ENCODE peak calls at places on chromosomes 11 and 22, in six cellular contexts. R, S, Q, M, X and J are unnamed samples.

GRCh38 chr22:48410536-48410935 is 1417.1 kb downstream of the BRD1 start:
- DNase-seq in R (no peak), S (no peak), Q (no peak), M (no peak), X (no peak), J (no peak)

GRCh38 chr22:38202437-38203089 is 769 bp downstream of the MAFF start:
- DNase-seq in R (peak), S (peak), Q (no peak), M (no peak), X (no peak), J (peak)

GRCh38 chr11:68038718-68039525 is at the start of gene TCIRG1:
- DNase-seq in R (peak), S (peak), Q (peak), M (peak), X (peak), J (peak)

GRCh38 chr11:47905358-47906059 is 57.4 kb upstream of the NUP160 start:
- DNase-seq in R (peak), S (peak), Q (no peak), M (no peak), X (peak), J (no peak)

GRCh38 chr11:12224537-12224893 is 114.1 kb downstream of the MICAL2 start:
- DNase-seq in R (no peak), S (peak), Q (no peak), M (no peak), X (peak), J (no peak)

GRCh38 chr11:34565417-34566208 is 52.0 kb upstream of the ELF5 start:
- DNase-seq in R (no peak), S (no peak), Q (no peak), M (peak), X (no peak), J (peak)

GRCh38 chr22:18082467-18082866 is 4.7 kb downstream of the PEX26 start:
- DNase-seq in R (no peak), S (no peak), Q (no peak), M (no peak), X (no peak), J (no peak)

GRCh38 chr11:47259178-47259977 is 1.6 kb downstream of the NR1H3 start:
- DNase-seq in R (peak), S (peak), Q (no peak), M (no peak), X (peak), J (peak)

GRCh38 chr22:46770726-46771125 is 8.3 kb downstream of the TBC1D22A start:
- DNase-seq in R (no peak), S (no peak), Q (no peak), M (no peak), X (no peak), J (no peak)

GRCh38 chr22:48710410-48710809 is 1117.3 kb downstream of the BRD1 start:
- DNase-seq in R (no peak), S (no peak), Q (no peak), M (no peak), X (no peak), J (no peak)

GRCh38 chr11:952406-953385 is 27.0 kb downstream of the AP2A2 start:
- DNase-seq in R (peak), S (peak), Q (no peak), M (no peak), X (peak), J (no peak)

GRCh38 chr11:61834278-61835004 is 6.3 kb downstream of the FADS2 start:
- DNase-seq in R (peak), S (peak), Q (no peak), M (no peak), X (no peak), J (peak)

GRCh38 chr11:6882747-6883146 is 6.3 kb downstream of the OR10A4 start:
- DNase-seq in R (no peak), S (no peak), Q (no peak), M (no peak), X (no peak), J (no peak)

GRCh38 chr11:78048561-78048960 is 15.1 kb upstream of the THRSP start:
- DNase-seq in R (no peak), S (no peak), Q (no peak), M (no peak), X (no peak), J (no peak)

GRCh38 chr11:75342231-75342918 is 9.1 kb downstream of the ARRB1 start:
- DNase-seq in R (no peak), S (no peak), Q (no peak), M (no peak), X (no peak), J (no peak)

GRCh38 chr11:61617515-61617914 is 36.6 kb upstream of the SYT7 start:
- DNase-seq in R (no peak), S (peak), Q (no peak), M (no peak), X (no peak), J (no peak)

GRCh38 chr11:99446400-99446799 is 425.7 kb downstream of the CNTN5 start:
- DNase-seq in R (no peak), S (no peak), Q (no peak), M (no peak), X (no peak), J (no peak)

GRCh38 chr11:128575956-128576340 is 11.4 kb downstream of the ETS1 start:
- DNase-seq in R (peak), S (peak), Q (no peak), M (no peak), X (no peak), J (no peak)

GRCh38 chr22:42766860-42767259 is 46.2 kb upstream of the A4GALT start:
- DNase-seq in R (no peak), S (no peak), Q (no peak), M (no peak), X (no peak), J (no peak)

GRCh38 chr11:118697346-118697745 is 17.9 kb upstream of the TREH start:
- DNase-seq in R (no peak), S (no peak), Q (no peak), M (no peak), X (no peak), J (no peak)

GRCh38 chr22:30241576-30242371 is 4.8 kb downstream of the LIF start:
- DNase-seq in R (no peak), S (peak), Q (no peak), M (no peak), X (no peak), J (no peak)

GRCh38 chr22:39716534-39716933 is 146.0 kb downstream of the CACNA1I start:
- DNase-seq in R (no peak), S (no peak), Q (no peak), M (no peak), X (no peak), J (no peak)

GRCh38 chr11:118870396-118871343 is 13.0 kb upstream of the CXCR5 start:
- DNase-seq in R (no peak), S (peak), Q (no peak), M (no peak), X (no peak), J (no peak)

GRCh38 chr11:86245369-86246292 is 1.1 kb downstream of the EED start:
- DNase-seq in R (peak), S (peak), Q (peak), M (no peak), X (no peak), J (peak)

GRCh38 chr11:110772863-110773262 is 60.6 kb upstream of the ARHGAP20 start:
- DNase-seq in R (no peak), S (no peak), Q (no peak), M (no peak), X (no peak), J (no peak)

GRCh38 chr22:37303821-37304274 is 21.5 kb downstream of the CYTH4 start:
- DNase-seq in R (peak), S (peak), Q (no peak), M (no peak), X (peak), J (no peak)

GRCh38 chr22:29306830-29307657 is 594 bp downstream of the GAS2L1 start:
- DNase-seq in R (peak), S (peak), Q (peak), M (no peak), X (peak), J (peak)

GRCh38 chr11:766106-766940 is 11.0 kb downstream of the GATD1 start:
- DNase-seq in R (no peak), S (no peak), Q (no peak), M (no peak), X (no peak), J (no peak)

GRCh38 chr11:41431784-41432183 is 27.7 kb downstream of the LRRC4C start:
- DNase-seq in R (no peak), S (no peak), Q (no peak), M (no peak), X (no peak), J (no peak)

GRCh38 chr11:61826930-61827572 is 1.0 kb upstream of the FADS2 start:
- DNase-seq in R (no peak), S (no peak), Q (no peak), M (no peak), X (no peak), J (no peak)

GRCh38 chr11:73281201-73281741 is 9.1 kb downstream of the P2RY6 start:
- DNase-seq in R (no peak), S (no peak), Q (no peak), M (no peak), X (no peak), J (no peak)
- H3K14ac ChIP-seq in R (no peak), S (no peak), Q (no peak), M (no peak), X (peak), J (no peak)

DNA sequence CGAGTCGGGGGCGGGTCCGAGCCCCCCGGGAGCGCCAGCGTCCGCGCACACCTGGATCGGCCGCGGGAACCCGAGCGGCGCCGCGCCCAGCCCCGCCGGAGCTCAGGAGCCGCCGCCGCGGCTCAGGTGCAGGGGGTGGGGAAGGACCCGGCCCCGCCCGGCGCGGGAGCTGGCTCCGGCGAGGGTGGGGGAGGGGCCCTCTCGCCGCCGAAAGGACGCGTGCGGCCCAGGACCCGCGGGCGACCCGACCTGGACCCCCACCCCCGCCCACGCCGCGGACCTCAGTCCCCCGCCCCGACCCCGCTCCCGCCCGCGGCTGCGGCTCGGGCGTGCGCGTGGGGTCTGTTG is at the start of gene SHANK2:
- DNase-seq in R (no peak), S (no peak), Q (no peak), M (no peak), X (peak), J (peak)
- H2BK120ac ChIP-seq in R (peak), S (peak), Q (no peak), M (no peak), X (peak), J (no peak)

DNA sequence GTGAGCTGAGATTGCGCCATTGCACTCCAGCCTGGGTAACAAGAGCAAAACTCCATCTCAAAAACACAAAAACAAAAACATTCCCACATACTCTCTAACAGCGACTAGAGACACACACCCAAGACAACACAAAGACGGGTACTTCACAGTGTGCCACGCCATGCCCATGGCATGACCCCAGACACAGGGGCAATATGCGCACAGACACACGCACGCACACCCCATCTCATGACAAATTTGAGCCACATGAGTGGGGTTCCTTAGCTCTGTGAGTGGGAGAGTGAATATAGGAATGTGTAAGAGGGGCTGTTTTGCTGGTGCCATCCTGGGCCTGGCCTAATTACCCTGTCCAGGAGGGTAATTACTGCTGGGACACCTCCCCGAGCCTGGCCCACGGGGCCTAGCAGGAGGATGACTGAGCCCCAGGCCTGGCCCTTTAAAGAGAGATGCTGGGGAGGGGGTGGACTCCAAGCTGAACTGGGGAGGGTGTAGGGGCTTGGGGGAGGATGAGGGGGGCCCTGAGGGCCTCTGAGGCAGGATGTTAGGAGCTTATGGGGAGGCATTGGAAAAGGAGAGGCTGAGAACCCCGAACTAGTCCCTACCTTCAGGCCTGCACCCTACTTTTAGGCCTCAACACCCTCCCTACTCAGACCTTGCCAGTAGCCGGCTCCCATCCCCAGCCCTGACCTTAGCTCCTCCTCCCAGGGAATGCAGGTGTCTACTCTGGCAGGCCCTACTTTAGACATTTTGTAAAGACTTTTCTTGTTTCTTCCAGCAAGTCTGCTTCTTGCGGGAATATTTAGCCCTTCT is 1.5 kb downstream of the LTBP3 start:
- DNase-seq in R (no peak), S (no peak), Q (no peak), M (no peak), X (no peak), J (no peak)
- H3K14ac ChIP-seq in R (no peak), S (peak), Q (no peak), M (no peak), X (no peak), J (no peak)

DNA sequence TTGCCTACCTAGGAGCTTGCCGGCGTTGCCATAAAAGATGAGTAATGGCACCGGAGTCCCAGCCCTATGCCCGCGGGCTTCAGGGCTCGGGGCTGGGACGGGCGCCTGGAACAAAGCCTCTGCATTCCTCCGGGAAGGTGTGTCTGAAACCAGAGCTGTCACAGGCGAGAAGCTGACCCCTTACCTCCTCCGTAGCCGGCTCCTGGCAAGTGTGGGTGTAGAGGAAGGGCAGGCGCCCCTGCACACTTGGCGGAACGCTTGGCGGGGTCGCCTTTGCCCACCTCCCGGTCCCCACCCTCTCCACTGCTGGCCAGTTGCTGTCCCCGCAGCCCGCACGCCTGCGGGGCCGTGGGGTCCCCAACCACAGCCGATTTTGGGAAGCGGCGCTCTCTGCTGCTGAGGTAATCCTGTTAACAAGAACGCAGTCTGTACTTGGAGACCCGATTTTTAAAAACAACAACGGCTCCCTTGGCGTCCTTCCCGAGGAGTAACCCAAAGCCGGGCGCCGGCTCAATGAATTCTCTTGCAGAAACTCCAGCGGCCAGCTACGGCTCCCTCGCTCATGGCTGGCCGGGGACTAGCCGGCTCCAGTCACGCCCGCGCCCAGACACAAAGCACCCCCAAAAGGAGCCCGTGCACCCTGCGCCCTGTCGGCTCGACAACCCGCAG is 89.3 kb downstream of the PLEKHA7 start:
- DNase-seq in R (no peak), S (no peak), Q (peak), M (no peak), X (peak), J (peak)
- H2BK120ac ChIP-seq in R (no peak), S (no peak), Q (no peak), M (no peak), X (peak), J (no peak)

GRCh38 chr11:35847473-35847872 is 96.4 kb upstream of the LDLRAD3 start:
- DNase-seq in R (no peak), S (no peak), Q (no peak), M (no peak), X (no peak), J (no peak)
- H3K14ac ChIP-seq in R (no peak), S (no peak), Q (peak), M (peak), X (no peak), J (no peak)

GRCh38 chr11:93072236-93072635 is 102.8 kb downstream of the MTNR1B start:
- DNase-seq in R (no peak), S (no peak), Q (no peak), M (no peak), X (no peak), J (no peak)
- H2BK120ac ChIP-seq in R (no peak), S (no peak), Q (no peak), M (peak), X (no peak), J (no peak)

DNA sequence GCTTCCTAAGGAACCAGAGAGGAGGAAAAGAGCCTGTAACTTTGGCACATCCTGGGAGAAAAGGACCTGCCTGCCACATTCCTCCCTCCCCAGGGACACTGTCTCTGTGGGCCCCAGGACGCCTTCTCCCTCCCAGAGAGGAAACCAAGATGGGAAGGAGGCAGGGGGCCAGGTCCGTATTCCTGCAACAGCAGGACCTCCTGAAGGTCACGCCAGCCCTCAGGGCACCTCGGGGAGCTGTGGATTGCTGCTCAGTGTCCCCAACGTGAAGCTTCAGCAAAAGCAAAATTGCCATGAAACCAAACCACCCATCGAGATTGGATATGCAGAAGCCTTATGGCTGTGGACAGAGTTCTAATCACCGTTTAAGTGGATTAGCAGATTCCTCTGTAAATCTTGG is 86.7 kb downstream of the ARHGAP8 start:
- DNase-seq in R (no peak), S (no peak), Q (no peak), M (no peak), X (no peak), J (no peak)
- H3K14ac ChIP-seq in R (no peak), S (no peak), Q (no peak), M (no peak), X (no peak), J (no peak)

DNA sequence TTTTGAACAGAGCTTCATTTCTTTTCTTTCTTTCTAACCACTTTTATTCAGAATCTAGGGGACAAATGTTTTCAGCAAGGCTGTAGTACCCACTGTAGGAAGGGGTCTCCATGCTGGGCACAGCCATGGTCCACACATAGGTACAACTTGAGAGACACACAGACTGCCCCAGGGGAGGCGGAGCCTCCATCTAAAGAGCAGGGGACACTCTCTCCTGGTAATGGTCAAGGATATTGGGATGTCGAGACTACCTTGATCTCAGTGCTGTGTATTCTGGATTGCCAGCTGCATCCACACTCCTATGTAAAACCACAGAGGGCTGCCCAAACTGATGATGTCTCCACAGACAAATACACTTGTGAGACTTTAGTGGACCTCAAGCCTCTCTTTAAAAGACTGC is 2.9 kb upstream of the APOL3 start:
- DNase-seq in R (no peak), S (no peak), Q (no peak), M (no peak), X (no peak), J (no peak)
- H2BK120ac ChIP-seq in R (no peak), S (no peak), Q (no peak), M (no peak), X (no peak), J (no peak)

GRCh38 chr11:70145841-70146240 is 57.3 kb upstream of the FADD start:
- DNase-seq in R (no peak), S (no peak), Q (no peak), M (no peak), X (no peak), J (no peak)

GRCh38 chr11:70144262-70144661 is 58.8 kb upstream of the FADD start:
- DNase-seq in R (no peak), S (no peak), Q (no peak), M (no peak), X (no peak), J (no peak)

GRCh38 chr11:70146895-70147520 is 56.1 kb upstream of the FADD start:
- DNase-seq in R (no peak), S (no peak), Q (no peak), M (no peak), X (no peak), J (no peak)

GRCh38 chr11:70146309-70146708 is 56.8 kb upstream of the FADD start:
- DNase-seq in R (no peak), S (no peak), Q (no peak), M (no peak), X (no peak), J (no peak)

GRCh38 chr11:70145025-70145529 is 58.0 kb upstream of the FADD start:
- DNase-seq in R (no peak), S (no peak), Q (no peak), M (no peak), X (no peak), J (no peak)
- H3K14ac ChIP-seq in R (no peak), S (no peak), Q (no peak), M (no peak), X (no peak), J (no peak)